ENCODE peak calls at places on chromosomes 16 and 17, in six cellular contexts. F is activated T-helper 1 cell treated with anti-CD3 and anti-CD28 coated beads, Interleukin-2, amount 50 U/mL, for 16 hours; A is activated CD4-positive, CD25-positive, alpha-beta regulatory T cell; E is effector memory CD4-positive, alpha-beta T cell; T is cardiac fibroblast; W is WTC11. K is an unnamed sample.

GRCh38 chr16:80718480-80719220 is 85.7 kb downstream of the CDYL2 start:
- DNase-seq in F (no peak), A (no peak), E (no peak), T (peak; percentile 44), W (peak; percentile 22), K (no peak)

GRCh38 chr17:19308398-19308797 is 54.1 kb downstream of the B9D1 start:
- DNase-seq in F (no peak), A (no peak), E (no peak), T (no peak), W (no peak), K (no peak)

GRCh38 chr17:5563451-5563850 is 20.9 kb downstream of the NLRP1 start:
- DNase-seq in F (no peak), A (no peak), E (no peak), T (peak; percentile 38), W (no peak), K (no peak)

GRCh38 chr17:29546834-29547233 is 20.0 kb downstream of the ABHD15 start:
- DNase-seq in F (no peak), A (no peak), E (no peak), T (peak; percentile 32), W (no peak), K (no peak)

GRCh38 chr16:11253009-11253994 is 2.7 kb downstream of the SOCS1 start:
- DNase-seq in F (no peak), A (no peak), E (peak; percentile 39), T (no peak), W (no peak), K (no peak)

GRCh38 chr17:10135539-10136257 is 62.7 kb downstream of the GAS7 start:
- DNase-seq in F (no peak), A (no peak), E (no peak), T (peak; percentile 51), W (no peak), K (no peak)

GRCh38 chr17:75625813-75626486 is 7.3 kb upstream of the SMIM5 start:
- DNase-seq in F (no peak), A (no peak), E (no peak), T (peak; percentile 19), W (peak; percentile 87), K (no peak)

GRCh38 chr17:56185905-56186783 is 32.9 kb downstream of the ANKFN1 start:
- DNase-seq in F (no peak), A (no peak), E (no peak), T (peak; percentile 34), W (no peak), K (no peak)

GRCh38 chr17:70437656-70438055 is 268.3 kb downstream of the KCNJ2 start:
- DNase-seq in F (no peak), A (no peak), E (no peak), T (no peak), W (no peak), K (no peak)

GRCh38 chr17:67995568-67996191 is 589 bp downstream of the C17orf58 start:
- DNase-seq in F (no peak), A (no peak), E (no peak), T (peak; percentile 26), W (peak; percentile 57), K (no peak)

GRCh38 chr17:50763716-50764450 is 3.4 kb downstream of the ANKRD40CL start:
- DNase-seq in F (no peak), A (no peak), E (no peak), T (no peak), W (no peak), K (no peak)

GRCh38 chr16:84929421-84930297 is 81.7 kb downstream of the ZDHHC7 start:
- DNase-seq in F (no peak), A (no peak), E (no peak), T (peak; percentile 22), W (no peak), K (no peak)

GRCh38 chr16:735982-736453 is 4.8 kb downstream of the CIAO3 start:
- DNase-seq in F (no peak), A (no peak), E (no peak), T (no peak), W (no peak), K (no peak)

GRCh38 chr16:19559242-19559910 is 3.9 kb downstream of the VPS35L start:
- DNase-seq in F (no peak), A (no peak), E (peak; percentile 14), T (peak; percentile 80), W (no peak), K (peak; percentile 13)

GRCh38 chr17:68085751-68086445 is 50.4 kb downstream of the KPNA2 start:
- DNase-seq in F (no peak), A (no peak), E (no peak), T (no peak), W (no peak), K (no peak)

GRCh38 chr17:49616546-49617205 is 41.0 kb downstream of the NXPH3 start:
- DNase-seq in F (no peak), A (no peak), E (no peak), T (peak; percentile 96), W (no peak), K (no peak)

GRCh38 chr17:4074831-4075495 is 67.9 kb downstream of the ZZEF1 start:
- DNase-seq in F (no peak), A (no peak), E (no peak), T (peak; percentile 66), W (no peak), K (peak; percentile 64)

GRCh38 chr17:30332057-30332542 is 1.8 kb downstream of the TMIGD1 start:
- DNase-seq in F (peak; percentile 25), A (no peak), E (peak; percentile 22), T (peak; percentile 32), W (no peak), K (no peak)

K was measured in memory B cell.